ENCODE peak calls at places on chromosome 14, in four cellular contexts. G is body of pancreas, F is adrenal gland, P is transverse colon. R is an unnamed sample. For H3K4me1, the result is how much of the 10 kb centered on the place peaks cover.

GRCh38 chr14:73567951-73568885 is 795 bp upstream of the ACOT2 start:
- DNase-seq in G (no peak), F (no peak), P (no peak), R (no peak)

GRCh38 chr14:99786423-99787051 is 6.7 kb upstream of the EML1 start:
- DNase-seq in G (no peak), F (no peak), P (no peak), R (no peak)

GRCh38 chr14:73237219-73237785 is at the start of gene PAPLN:
- DNase-seq in G (peak), F (no peak), P (peak), R (peak)

GRCh38 chr14:54776361-54777001 is 126.1 kb downstream of the GCH1 start:
- DNase-seq in G (no peak), F (no peak), P (peak), R (peak)

GRCh38 chr14:101068958-101069549 is 165.5 kb upstream of the RTL1 start:
- DNase-seq in G (no peak), F (peak), P (peak), R (peak)

GRCh38 chr14:92407395-92407794 is 84.4 kb downstream of the SLC24A4 start:
- DNase-seq in G (no peak), F (no peak), P (no peak), R (no peak)

GRCh38 chr14:82667006-82667405 is 1133.4 kb upstream of the SEL1L start:
- DNase-seq in G (no peak), F (no peak), P (no peak), R (no peak)

GRCh38 chr14:81447018-81447770 is 47.1 kb upstream of the STON2 start:
- DNase-seq in G (no peak), F (no peak), P (no peak), R (no peak)

GRCh38 chr14:100875126-100875525 is 28.4 kb downstream of the RTL1 start:
- DNase-seq in G (no peak), F (no peak), P (no peak), R (peak)

GRCh38 chr14:35715079-35715478 is 94.0 kb downstream of the RALGAPA1 start:
- DNase-seq in G (no peak), F (no peak), P (no peak), R (no peak)

GRCh38 chr14:61234215-61234916 is 46.8 kb downstream of the TMEM30B start:
- DNase-seq in G (no peak), F (no peak), P (no peak), R (no peak)

GRCh38 chr14:97218713-97219355 is 421.7 kb downstream of the VRK1 start:
- DNase-seq in G (peak), F (no peak), P (no peak), R (peak)

GRCh38 chr14:92492261-92492660 is 21.3 kb upstream of the RIN3 start:
- DNase-seq in G (no peak), F (no peak), P (no peak), R (peak)

GRCh38 chr14:62954165-62954564 is 91.1 kb downstream of the KCNH5 start:
- DNase-seq in G (no peak), F (no peak), P (no peak), R (no peak)

GRCh38 chr14:62956413-62956812 is 88.8 kb downstream of the KCNH5 start:
- DNase-seq in G (no peak), F (no peak), P (no peak), R (no peak)

GRCh38 chr14:62957562-62957961 is 87.7 kb downstream of the KCNH5 start:
- DNase-seq in G (no peak), F (no peak), P (no peak), R (no peak)
- TF ChIP-seq POLR2A in G (no peak), F (no peak), P (no peak), R (no peak)

GRCh38 chr14:105690671-105691070 is 164.3 kb downstream of the TMEM121 start:
- DNase-seq in G (no peak), F (no peak), P (no peak), R (no peak)
- H3K4me1 ChIP-seq in G (under half), F (under half), P (under half), R (under half)

GRCh38 chr14:24272442-24272841 is 1.0 kb upstream of the RABGGTA start:
- DNase-seq in G (no peak), F (no peak), P (no peak), R (no peak)

GRCh38 chr14:24273422-24273998 is 2.1 kb upstream of the RABGGTA start:
- DNase-seq in G (peak), F (no peak), P (no peak), R (no peak)

GRCh38 chr14:24271134-24271833 is at the start of gene RABGGTA:
- DNase-seq in G (peak), F (peak), P (peak), R (peak)

GRCh38 chr14:24270537-24271133 is 762 bp downstream of the RABGGTA start:
- DNase-seq in G (no peak), F (no peak), P (no peak), R (no peak)

GRCh38 chr14:24271834-24272263 is 452 bp upstream of the RABGGTA start:
- DNase-seq in G (no peak), F (no peak), P (no peak), R (no peak)
- TF ChIP-seq POLR2A in G (no peak), F (no peak), P (no peak), R (no peak)

GRCh38 chr14:68638056-68638816 is 154.6 kb downstream of the ZFP36L1 start:
- DNase-seq in G (no peak), F (peak), P (no peak), R (peak)

GRCh38 chr14:68638817-68639517 is 153.9 kb downstream of the ZFP36L1 start:
- DNase-seq in G (no peak), F (peak), P (no peak), R (no peak)

GRCh38 chr14:68636597-68636996 is 156.3 kb downstream of the ZFP36L1 start:
- DNase-seq in G (no peak), F (no peak), P (no peak), R (peak)

GRCh38 chr14:68634874-68635601 is 157.8 kb downstream of the ZFP36L1 start:
- DNase-seq in G (no peak), F (no peak), P (no peak), R (no peak)

DNA sequence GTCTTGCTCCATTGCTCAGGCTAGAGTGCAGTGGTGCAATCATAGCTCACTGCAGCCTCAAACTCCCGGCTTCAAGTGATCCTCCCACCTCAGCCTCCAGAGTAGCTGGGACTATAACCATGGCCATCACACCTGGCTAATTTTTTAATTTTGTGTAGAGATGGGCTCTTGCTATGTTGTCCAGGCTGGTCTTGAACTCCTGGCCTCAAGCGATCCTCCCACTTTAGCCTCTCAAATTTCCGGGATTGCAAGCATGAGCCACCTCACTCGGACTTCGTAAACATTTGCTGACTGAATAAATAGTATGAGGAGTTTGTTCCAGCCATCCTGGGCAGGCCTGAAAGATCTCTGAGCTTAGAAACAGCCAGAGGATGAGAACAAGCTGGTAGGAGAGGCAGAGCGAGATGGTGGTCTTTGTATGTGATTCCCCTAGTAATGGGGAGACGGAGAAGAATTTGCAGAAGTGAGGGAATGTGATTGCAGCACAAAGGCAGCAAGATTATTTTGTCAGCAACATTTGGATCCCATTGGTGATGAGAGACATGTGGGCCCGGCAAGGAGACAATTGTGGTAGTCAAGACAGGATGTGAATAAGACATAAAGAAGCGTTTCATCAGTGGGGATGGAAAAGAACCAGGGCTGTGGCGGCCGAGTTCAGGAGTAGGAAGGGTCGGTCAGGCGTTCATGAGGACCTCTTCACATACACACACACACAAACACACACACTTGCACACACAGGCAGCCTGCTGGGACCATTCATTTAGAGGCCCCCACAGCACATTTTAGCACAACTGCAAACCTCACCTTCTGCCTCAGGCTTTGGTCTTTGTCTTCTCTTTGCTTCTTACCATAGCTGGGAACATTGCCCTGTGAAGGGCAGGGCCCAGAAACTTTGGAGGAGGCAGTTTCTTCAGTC is 155.5 kb downstream of the ZFP36L1 start:
- DNase-seq in G (no peak), F (peak), P (no peak), R (peak)
- H3K4me1 ChIP-seq in G (under half), F (under half), P (under half), R (under half)

GRCh38 chr14:67447033-67447381 is 35.0 kb upstream of the PLEK2 start:
- DNase-seq in G (peak), F (no peak), P (no peak), R (no peak)
- TF ChIP-seq POLR2A in G (no peak), F (no peak), P (no peak), R (no peak)

GRCh38 chr14:74952195-74952665 is 3.2 kb downstream of the PGF start:
- DNase-seq in G (no peak), F (no peak), P (no peak), R (peak)

GRCh38 chr14:74949211-74949610 is 6.2 kb downstream of the PGF start:
- DNase-seq in G (no peak), F (no peak), P (no peak), R (no peak)

GRCh38 chr14:74949859-74950572 is 5.4 kb downstream of the PGF start:
- DNase-seq in G (no peak), F (no peak), P (no peak), R (no peak)

GRCh38 chr14:74951443-74952194 is 3.8 kb downstream of the PGF start:
- DNase-seq in G (no peak), F (no peak), P (no peak), R (peak)

GRCh38 chr14:74950795-74951442 is 4.5 kb downstream of the PGF start:
- DNase-seq in G (peak), F (no peak), P (peak), R (peak)
- H3K4me1 ChIP-seq in G (under half), F (under half), P (under half), R (under half)

GRCh38 chr14:68578597-68578996 is 214.3 kb downstream of the ZFP36L1 start:
- DNase-seq in G (no peak), F (no peak), P (no peak), R (no peak)

GRCh38 chr14:68576031-68576430 is 216.8 kb downstream of the ZFP36L1 start:
- DNase-seq in G (no peak), F (no peak), P (no peak), R (no peak)

GRCh38 chr14:68574906-68575305 is 218.0 kb downstream of the ZFP36L1 start:
- DNase-seq in G (no peak), F (no peak), P (no peak), R (no peak)

GRCh38 chr14:68574461-68574860 is 218.4 kb downstream of the ZFP36L1 start:
- DNase-seq in G (no peak), F (no peak), P (no peak), R (no peak)

GRCh38 chr14:68576496-68577244 is 216.2 kb downstream of the ZFP36L1 start:
- DNase-seq in G (no peak), F (no peak), P (no peak), R (no peak)
- TF ChIP-seq POLR2A in G (no peak), F (no peak), P (no peak), R (no peak)

R was measured in spleen.